ENCODE peak calls at places on chromosomes 4 and X, in six cellular contexts. Z is HepG2, O is prostate gland, F is GM23338, T is spleen, G is Panc1. E is an unnamed sample.

GRCh38 chrX:49171752-49172279 is at the start of gene PLP2:
- DNase-seq in Z (no peak), O (no peak), F (peak), T (peak), G (no peak), E (no peak)

GRCh38 chr4:102684605-102685052 is 76.1 kb downstream of the MANBA start:
- DNase-seq in Z (no peak), O (no peak), F (no peak), T (no peak), G (no peak), E (no peak)

GRCh38 chr4:185640809-185641675 is 105.7 kb upstream of the PDLIM3 start:
- DNase-seq in Z (peak), O (peak), F (peak), T (no peak), G (peak), E (no peak)

GRCh38 chr4:121950680-121951569 is 935 bp downstream of the TRPC3 start:
- DNase-seq in Z (no peak), O (peak), F (peak), T (peak), G (no peak), E (no peak)

GRCh38 chrX:10794203-10794630 is 173.8 kb upstream of the MID1 start:
- DNase-seq in Z (no peak), O (no peak), F (no peak), T (no peak), G (no peak), E (no peak)

GRCh38 chrX:129193357-129193756 is 329.9 kb downstream of the SMARCA1 start:
- DNase-seq in Z (peak), O (no peak), F (no peak), T (no peak), G (no peak), E (no peak)

GRCh38 chrX:130330706-130331105 is 9.0 kb upstream of the SLC25A14 start:
- DNase-seq in Z (peak), O (peak), F (peak), T (peak), G (peak), E (no peak)

GRCh38 chr4:188824553-188824952 is 685.3 kb downstream of the TRIML1 start:
- DNase-seq in Z (no peak), O (no peak), F (no peak), T (no peak), G (no peak), E (no peak)

GRCh38 chr4:110271986-110272385 is 73.6 kb upstream of the ELOVL6 start:
- DNase-seq in Z (no peak), O (no peak), F (no peak), T (no peak), G (no peak), E (no peak)

GRCh38 chr4:33493231-33493630 is 2751.1 kb downstream of the ARAP2 start:
- DNase-seq in Z (no peak), O (no peak), F (no peak), T (no peak), G (no peak), E (no peak)

GRCh38 chrX:55867254-55867653 is 149.7 kb downstream of the RRAGB start:
- DNase-seq in Z (no peak), O (no peak), F (no peak), T (no peak), G (no peak), E (no peak)

GRCh38 chrX:13029341-13029740 is 15.1 kb downstream of the FAM9C start:
- DNase-seq in Z (no peak), O (peak), F (no peak), T (no peak), G (no peak), E (peak)

GRCh38 chrX:78658851-78659744 is at the start of gene RTL3:
- DNase-seq in Z (no peak), O (no peak), F (no peak), T (no peak), G (no peak), E (no peak)

GRCh38 chrX:2492536-2493218 is 8.1 kb downstream of the DHRSX start:
- DNase-seq in Z (no peak), O (no peak), F (no peak), T (peak), G (no peak), E (no peak)

GRCh38 chrX:136867096-136867491 is 13.4 kb downstream of the RBMX start:
- DNase-seq in Z (no peak), O (no peak), F (no peak), T (no peak), G (no peak), E (no peak)

GRCh38 chrX:136867518-136867917 is 13.0 kb downstream of the RBMX start:
- DNase-seq in Z (no peak), O (no peak), F (no peak), T (no peak), G (no peak), E (no peak)

GRCh38 chrX:136870064-136870463 is 10.5 kb downstream of the RBMX start:
- DNase-seq in Z (no peak), O (no peak), F (no peak), T (no peak), G (no peak), E (no peak)

GRCh38 chrX:136868283-136869055 is 12.1 kb downstream of the RBMX start:
- DNase-seq in Z (no peak), O (no peak), F (no peak), T (no peak), G (no peak), E (no peak)

DNA sequence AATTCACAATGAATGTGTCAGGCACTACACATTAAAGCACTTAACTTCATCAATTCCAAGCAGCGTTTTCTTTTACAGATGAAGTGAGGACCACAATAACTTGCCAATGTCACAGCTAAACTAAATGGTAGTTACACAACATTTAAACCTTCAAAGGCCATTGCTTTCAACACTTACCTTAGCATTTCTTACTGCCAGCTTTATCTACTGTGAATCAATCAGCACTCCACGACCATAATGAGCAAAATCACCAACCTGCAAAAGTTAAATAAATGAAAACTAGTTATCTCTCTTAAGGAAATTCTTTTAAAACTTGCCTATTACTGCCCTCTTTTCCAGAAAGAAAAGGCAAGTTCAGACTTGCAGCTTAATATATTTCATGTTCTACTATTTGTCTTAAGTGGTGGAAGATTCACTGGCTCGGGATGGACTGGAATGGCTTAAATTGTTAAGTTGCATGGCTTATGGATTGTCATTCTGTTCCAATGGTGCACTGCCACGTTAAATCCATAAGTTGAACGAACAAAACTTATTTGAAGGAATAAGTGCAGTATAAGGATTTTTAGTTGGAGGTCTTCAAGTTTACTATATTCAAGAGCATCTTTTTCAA is 8.3 kb downstream of the RBMX start:
- DNase-seq in Z (no peak), O (no peak), F (no peak), T (no peak), G (no peak), E (no peak)
- TF ChIP-seq POLR2AphosphoS5 in Z (no peak), O (no peak), F (peak), T (no peak), G (peak), E (no peak)

GRCh38 chrX:53084043-53084570 is 1.9 kb downstream of the TSPYL2 start:
- DNase-seq in Z (no peak), O (no peak), F (no peak), T (no peak), G (no peak), E (no peak)

GRCh38 chrX:53081925-53082772 is at the start of gene TSPYL2:
- DNase-seq in Z (peak), O (peak), F (peak), T (peak), G (peak), E (peak)

GRCh38 chrX:53078943-53079342 is 3.2 kb upstream of the TSPYL2 start:
- DNase-seq in Z (no peak), O (no peak), F (no peak), T (no peak), G (no peak), E (no peak)

GRCh38 chrX:53082773-53083616 is 828 bp downstream of the TSPYL2 start:
- DNase-seq in Z (no peak), O (no peak), F (no peak), T (no peak), G (no peak), E (no peak)

GRCh38 chrX:53080628-53081580 is 1.3 kb upstream of the TSPYL2 start:
- DNase-seq in Z (no peak), O (no peak), F (peak), T (peak), G (no peak), E (no peak)
- H3K4me3 ChIP-seq in Z (no peak), O (peak), F (peak), T (no peak), G (no peak), E (peak)

GRCh38 chr4:41572414-41572986 is 34.5 kb downstream of the LIMCH1 start:
- DNase-seq in Z (no peak), O (no peak), F (no peak), T (no peak), G (no peak), E (no peak)
- H3K27ac ChIP-seq in Z (no peak), O (no peak), F (no peak), T (peak), G (no peak), E (no peak)

GRCh38 chr4:55359397-55359916 is 13.4 kb downstream of the SRD5A3 start:
- DNase-seq in Z (no peak), O (no peak), F (no peak), T (no peak), G (no peak), E (no peak)

GRCh38 chr4:55356991-55357461 is 11.0 kb downstream of the SRD5A3 start:
- DNase-seq in Z (peak), O (no peak), F (no peak), T (no peak), G (no peak), E (no peak)

GRCh38 chr4:55358246-55358645 is 12.2 kb downstream of the SRD5A3 start:
- DNase-seq in Z (no peak), O (no peak), F (no peak), T (no peak), G (no peak), E (no peak)

GRCh38 chr4:55355555-55355954 is 9.5 kb downstream of the SRD5A3 start:
- DNase-seq in Z (no peak), O (no peak), F (no peak), T (no peak), G (no peak), E (no peak)

GRCh38 chr4:55358668-55359067 is 12.6 kb downstream of the SRD5A3 start:
- DNase-seq in Z (no peak), O (no peak), F (no peak), T (no peak), G (peak), E (no peak)
- TF ChIP-seq POLR2AphosphoS5 in Z (no peak), O (no peak), F (no peak), T (no peak), G (no peak), E (no peak)

DNA sequence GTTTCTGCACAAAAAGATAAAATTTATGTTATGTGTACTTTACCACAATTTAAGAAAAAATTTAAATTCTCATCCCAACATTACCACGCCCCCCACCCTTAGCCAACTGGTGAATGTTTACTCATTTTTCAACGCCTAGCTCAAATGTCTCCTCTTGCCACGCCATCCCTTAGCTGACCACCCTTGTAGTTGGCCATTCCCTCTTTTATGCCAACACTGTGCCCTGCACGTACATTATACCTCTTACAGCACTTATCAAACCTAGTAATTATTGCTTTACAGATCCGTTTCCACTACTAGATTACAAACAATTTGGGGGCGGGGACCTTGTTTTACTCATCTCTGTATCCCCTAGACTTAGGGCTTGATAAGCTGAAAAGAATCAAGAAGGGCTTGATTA is 644 bp downstream of the ERCC6L start:
- DNase-seq in Z (no peak), O (no peak), F (peak), T (no peak), G (no peak), E (no peak)
- H3K4me3 ChIP-seq in Z (peak), O (no peak), F (peak), T (no peak), G (peak), E (no peak)